ENCODE peak calls at places on chromosomes 1 and 21, in eight cellular contexts. U, C, T, Y, P, W, Z and B are unnamed samples.
A peak's percentile ranks its signal among the peaks of the same experiment; 100 is the strongest.

GRCh38 chr1:32239335-32239734 is 7.7 kb upstream of the FAM167B start:
- DNase-seq in U (no peak), C (no peak), T (no peak), Y (no peak), P (no peak), W (no peak), Z (no peak), B (no peak)

GRCh38 chr1:32538887-32539583 is at the start of gene ZBTB8A:
- DNase-seq in U (peak; percentile 81), C (peak; percentile 76), T (peak; percentile 62), Y (no peak), P (no peak), W (peak; percentile 50), Z (peak; percentile 58), B (peak; percentile 38)

GRCh38 chr1:22257286-22258275 is 114.7 kb upstream of the WNT4 start:
- DNase-seq in U (no peak), C (no peak), T (peak; percentile 59), Y (no peak), P (no peak), W (peak; percentile 78), Z (no peak), B (no peak)

GRCh38 chr1:95004013-95004412 is 68.7 kb downstream of the ALG14 start:
- DNase-seq in U (no peak), C (no peak), T (no peak), Y (no peak), P (no peak), W (no peak), Z (no peak), B (no peak)

GRCh38 chr1:156945881-156946661 is 25.6 kb downstream of the LRRC71 start:
- DNase-seq in U (no peak), C (no peak), T (no peak), Y (no peak), P (no peak), W (no peak), Z (peak; percentile 65), B (no peak)

GRCh38 chr1:204408074-204408507 is 3.5 kb downstream of the PPP1R15B start:
- DNase-seq in U (peak; percentile 81), C (peak; percentile 31), T (peak; percentile 73), Y (peak; percentile 43), P (peak; percentile 25), W (peak; percentile 84), Z (peak; percentile 59), B (peak; percentile 80)

GRCh38 chr1:50109647-50110075 is 941 bp downstream of the ELAVL4 start:
- DNase-seq in U (no peak), C (no peak), T (no peak), Y (no peak), P (peak; percentile 36), W (no peak), Z (no peak), B (no peak)

GRCh38 chr1:201489656-201490261 is 17.2 kb downstream of the CSRP1 start:
- DNase-seq in U (no peak), C (no peak), T (no peak), Y (no peak), P (no peak), W (no peak), Z (no peak), B (no peak)

GRCh38 chr1:211632808-211633522 is 42.5 kb downstream of the NEK2 start:
- DNase-seq in U (peak; percentile 32), C (peak; percentile 91), T (peak; percentile 44), Y (no peak), P (no peak), W (no peak), Z (no peak), B (peak; percentile 84)

GRCh38 chr21:46368533-46369285 is 44.8 kb downstream of the PCNT start:
- DNase-seq in U (no peak), C (no peak), T (no peak), Y (peak; percentile 40), P (no peak), W (no peak), Z (no peak), B (no peak)

GRCh38 chr1:110248746-110249145 is 38.6 kb downstream of the KCNC4 start:
- DNase-seq in U (no peak), C (no peak), T (no peak), Y (no peak), P (no peak), W (no peak), Z (no peak), B (no peak)

GRCh38 chr1:33429332-33429731 is 1.6 kb downstream of the PHC2 start:
- DNase-seq in U (no peak), C (no peak), T (no peak), Y (no peak), P (no peak), W (no peak), Z (no peak), B (no peak)

GRCh38 chr1:197399691-197400521 is 131.9 kb downstream of the CRB1 start:
- DNase-seq in U (peak; percentile 67), C (peak; percentile 16), T (no peak), Y (no peak), P (peak; percentile 45), W (no peak), Z (peak; percentile 62), B (no peak)

GRCh38 chr1:85438353-85438752 is 26.6 kb downstream of the DDAH1 start:
- DNase-seq in U (peak; percentile 69), C (no peak), T (no peak), Y (no peak), P (no peak), W (no peak), Z (no peak), B (no peak)

DNA sequence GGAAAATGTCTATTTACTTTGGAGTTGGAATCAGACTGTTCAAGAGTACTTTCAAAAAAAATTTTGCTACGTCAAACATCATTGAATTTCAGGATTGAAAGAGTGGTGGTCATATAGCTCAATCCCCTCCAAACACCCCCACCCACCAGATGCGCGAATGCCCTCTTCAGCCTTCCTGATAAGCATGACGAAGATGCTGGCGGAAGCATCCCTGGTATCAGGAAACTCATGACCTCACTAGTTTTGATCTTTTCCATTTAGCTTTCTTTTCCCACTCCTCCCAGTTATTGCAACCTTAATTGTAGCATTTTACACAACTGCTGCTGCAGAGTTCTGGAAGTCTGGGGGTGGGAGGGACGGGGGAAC is 104.4 kb downstream of the LEPR start:
- DNase-seq in U (no peak), C (no peak), T (no peak), Y (no peak), P (no peak), W (no peak), Z (no peak), B (peak; percentile 48)
- H3K4me3 ChIP-seq in U (peak overlapping the region; percentile 51), C (no peak overlapping the region), T (peak overlapping the region; percentile 59), Y (no peak overlapping the region), P (no peak overlapping the region), W (peak overlapping the region; percentile 63), Z (no peak overlapping the region), B (peak overlapping the region; percentile 93)

GRCh38 chr1:212683357-212683722 is 16.3 kb downstream of the BATF3 start:
- DNase-seq in U (no peak), C (no peak), T (peak; percentile 77), Y (peak; percentile 41), P (no peak), W (no peak), Z (no peak), B (peak; percentile 34)
- H3K4me3 ChIP-seq in U (no peak overlapping the region), C (no peak overlapping the region), T (no peak overlapping the region), Y (peak overlapping the region; percentile 9), P (peak overlapping the region; percentile 7), W (no peak overlapping the region), Z (no peak overlapping the region), B (no peak overlapping the region)

GRCh38 chr1:153119491-153119971 is 6.2 kb upstream of the SPRR2F start:
- DNase-seq in U (no peak), C (no peak), T (no peak), Y (no peak), P (no peak), W (peak; percentile 35), Z (no peak), B (no peak)
- H3K4me3 ChIP-seq in U (no peak overlapping the region), C (no peak overlapping the region), T (no peak overlapping the region), Y (no peak overlapping the region), P (no peak overlapping the region), W (no peak overlapping the region), Z (no peak overlapping the region), B (no peak overlapping the region)

GRCh38 chr1:191669629-191670028 is 488.6 kb upstream of the RGS18 start:
- DNase-seq in U (peak; percentile 44), C (no peak), T (no peak), Y (no peak), P (no peak), W (no peak), Z (peak; percentile 10), B (no peak)

GRCh38 chr1:191675991-191676783 is 482.1 kb upstream of the RGS18 start:
- DNase-seq in U (peak; percentile 10), C (no peak), T (no peak), Y (no peak), P (no peak), W (no peak), Z (peak; percentile 2), B (no peak)

GRCh38 chr1:191671236-191671635 is 487.0 kb upstream of the RGS18 start:
- DNase-seq in U (peak; percentile 70), C (no peak), T (no peak), Y (no peak), P (no peak), W (no peak), Z (peak; percentile 5), B (no peak)

GRCh38 chr1:191674780-191675179 is 483.5 kb upstream of the RGS18 start:
- DNase-seq in U (no peak), C (no peak), T (no peak), Y (no peak), P (no peak), W (no peak), Z (no peak), B (no peak)
- H3K4me3 ChIP-seq in U (no peak overlapping the region), C (no peak overlapping the region), T (no peak overlapping the region), Y (no peak overlapping the region), P (no peak overlapping the region), W (no peak overlapping the region), Z (no peak overlapping the region), B (no peak overlapping the region)